ENCODE peak calls at places on chromosome 19, in ten cellular contexts. U, G, S, M, D, X, F, N, J and R are unnamed samples.

GRCh38 chr19:6589711-6590457 is 1.1 kb downstream of the CD70 start:
- DNase-seq in F (no peak), J (no peak), D (no peak), G (no peak), M (no peak), X (no peak), U (no peak), S (no peak), N (no peak), R (no peak)

GRCh38 chr19:1361601-1362384 is 21.9 kb upstream of the NDUFS7 start:
- DNase-seq in X (peak; percentile 38), N (peak; percentile 82), F (no peak), M (peak; percentile 27), D (no peak), J (peak; percentile 78), G (no peak), U (no peak), S (no peak), R (no peak)

GRCh38 chr19:39093761-39094160 is 9.6 kb downstream of the ACP7 start:
- DNase-seq in S (no peak), N (no peak), G (no peak), X (no peak), J (peak; percentile 79), U (no peak), M (peak; percentile 72), F (no peak), D (no peak), R (peak; percentile 56)

GRCh38 chr19:35712910-35713845 is 4.6 kb upstream of the KMT2B start:
- DNase-seq in F (no peak), U (no peak), X (no peak), J (no peak), M (no peak), G (no peak), D (peak; percentile 92), S (no peak), N (no peak), R (no peak)

GRCh38 chr19:34985249-34986022 is 14.7 kb upstream of the GRAMD1A start:
- DNase-seq in F (no peak), G (peak; percentile 58), X (peak; percentile 57), S (peak; percentile 52), J (peak; percentile 24), D (peak; percentile 43), M (peak; percentile 23), U (peak; percentile 67), N (no peak), R (no peak)

GRCh38 chr19:40348961-40349507 is 539 bp downstream of the PLD3 start:
- DNase-seq in D (peak; percentile 10), S (no peak), X (peak; percentile 55), F (no peak), N (no peak), U (no peak), M (peak; percentile 43), J (peak; percentile 52), G (no peak), R (peak; percentile 46)

GRCh38 chr19:33406521-33407139 is 33.1 kb downstream of the CEBPG start:
- DNase-seq in S (peak; percentile 80), X (peak; percentile 86), M (peak; percentile 57), N (no peak), G (peak; percentile 88), D (peak; percentile 84), F (no peak), U (peak; percentile 89), J (peak; percentile 39), R (peak; percentile 28)

GRCh38 chr19:390386-391198 is 18.4 kb downstream of the C2CD4C start:
- DNase-seq in U (no peak), D (no peak), X (no peak), G (no peak), N (no peak), F (no peak), J (no peak), M (no peak), S (no peak), R (no peak)

GRCh38 chr19:13995017-13995728 is 10.9 kb downstream of the RFX1 start:
- DNase-seq in D (no peak), X (peak; percentile 83), G (no peak), S (peak; percentile 81), F (no peak), N (no peak), M (no peak), J (peak; percentile 43), U (no peak), R (no peak)

GRCh38 chr19:29804493-29804892 is 7.3 kb upstream of the CCNE1 start:
- DNase-seq in F (no peak), G (no peak), J (no peak), U (no peak), D (peak; percentile 58), N (no peak), S (no peak), M (no peak), X (no peak), R (no peak)

GRCh38 chr19:30695171-30695875 is 323.1 kb downstream of the ZNF536 start:
- DNase-seq in G (peak; percentile 47), U (peak; percentile 72), J (no peak), F (no peak), X (no peak), S (no peak), D (no peak), M (no peak), N (no peak), R (no peak)

GRCh38 chr19:35498984-35499383 is 8.7 kb upstream of the KRTDAP start:
- DNase-seq in G (no peak), M (no peak), J (no peak), U (no peak), N (no peak), F (no peak), X (no peak), D (no peak), S (no peak), R (no peak)

GRCh38 chr19:6531956-6532243 is 1.1 kb downstream of the TNFSF9 start:
- DNase-seq in N (no peak), G (no peak), X (no peak), M (no peak), F (no peak), U (no peak), S (no peak), J (no peak), D (no peak), R (no peak)